ENCODE peak calls at places on chromosomes 7 and 10, in six cellular contexts. O is sciatic nerve, K is hypothalamus, Q is Calu3, X is HTR-8/SVneo, B is activated T-helper 1 cell treated with Interleukin-2 at 50 U/mL for 16 hours. A is an unnamed sample.

GRCh38 chr7:21076054-21076453 is 289.4 kb upstream of the SP8 start:
- DNase-seq in O (no peak), K (no peak), Q (no peak), X (no peak), B (no peak), A (no peak)

GRCh38 chr10:2933041-2933440 is 134.3 kb upstream of the PFKP start:
- DNase-seq in O (no peak), K (no peak), Q (no peak), X (no peak), B (no peak), A (no peak)

GRCh38 chr7:16646427-16647081 is 573 bp downstream of the BZW2 start:
- DNase-seq in O (no peak), K (no peak), Q (peak; percentile 38), X (no peak), B (no peak), A (no peak)

GRCh38 chr10:77532068-77532467 is 105.5 kb downstream of the KCNMA1 start:
- DNase-seq in O (no peak), K (no peak), Q (no peak), X (peak; percentile 85), B (no peak), A (no peak)

GRCh38 chr7:80018941-80019808 is 115.5 kb upstream of the GNAI1 start:
- DNase-seq in O (peak; percentile 61), K (peak; percentile 1), Q (peak; percentile 33), X (peak; percentile 24), B (no peak), A (no peak)

GRCh38 chr10:132705943-132706342 is 80.0 kb downstream of the NKX6-2 start:
- DNase-seq in O (no peak), K (no peak), Q (no peak), X (no peak), B (no peak), A (no peak)

GRCh38 chr7:55427800-55428199 is 62.7 kb downstream of the LANCL2 start:
- DNase-seq in O (no peak), K (no peak), Q (no peak), X (no peak), B (no peak), A (no peak)

GRCh38 chr7:46133076-46133475 is 212.0 kb upstream of the IGFBP3 start:
- DNase-seq in O (no peak), K (no peak), Q (no peak), X (no peak), B (no peak), A (no peak)

GRCh38 chr7:112414855-112415490 is 35.3 kb upstream of the IFRD1 start:
- DNase-seq in O (no peak), K (no peak), Q (no peak), X (peak; percentile 29), B (no peak), A (no peak)

GRCh38 chr10:7102557-7103349 is 308.1 kb downstream of the SFMBT2 start:
- DNase-seq in O (no peak), K (no peak), Q (no peak), X (no peak), B (no peak), A (no peak)